ENCODE peak calls at places on chromosomes 12 and 14, in four cellular contexts. I is NCI-H774, G is Daoy, N is islet precursor cell. V is an unnamed sample.

GRCh38 chr14:77059276-77059934 is 30.9 kb upstream of the IRF2BPL start:
- DNase-seq in I (peak), G (peak), N (peak), V (peak)

GRCh38 chr14:90704362-90705051 is 111.7 kb downstream of the TTC7B start:
- DNase-seq in I (no peak), G (no peak), N (no peak), V (no peak)

GRCh38 chr12:95859947-95860850 is 1.4 kb downstream of the SNRPF start:
- DNase-seq in I (no peak), G (no peak), N (no peak), V (no peak)

GRCh38 chr12:77847665-77848431 is 17.2 kb downstream of the NAV3 start:
- DNase-seq in I (no peak), G (peak), N (no peak), V (no peak)

GRCh38 chr14:54715244-54715643 is 148.3 kb downstream of the SAMD4A start:
- DNase-seq in I (no peak), G (peak), N (no peak), V (peak)

GRCh38 chr14:36820111-36820709 is 158.6 kb downstream of the PAX9 start:
- DNase-seq in I (no peak), G (peak), N (no peak), V (no peak)

GRCh38 chr12:103880299-103881142 is 39.5 kb upstream of the NT5DC3 start:
- DNase-seq in I (peak), G (peak), N (peak), V (peak)

GRCh38 chr12:125092872-125093680 is 27.8 kb downstream of the AACS start:
- DNase-seq in I (no peak), G (peak), N (no peak), V (no peak)

GRCh38 chr12:14283489-14284144 is 81.9 kb upstream of the ATF7IP start:
- DNase-seq in I (peak), G (no peak), N (no peak), V (peak)

GRCh38 chr12:6230321-6231110 is 30.3 kb downstream of the CD9 start:
- DNase-seq in I (no peak), G (peak), N (no peak), V (no peak)

GRCh38 chr14:21668377-21668776 is 5.2 kb downstream of the OR4E1 start:
- DNase-seq in I (no peak), G (peak), N (no peak), V (no peak)

GRCh38 chr14:32473476-32473875 is 144.4 kb downstream of the AKAP6 start:
- DNase-seq in I (no peak), G (peak), N (peak), V (peak)

GRCh38 chr14:60183138-60183537 is 17.9 kb upstream of the DHRS7 start:
- DNase-seq in I (no peak), G (no peak), N (no peak), V (no peak)

GRCh38 chr12:47312147-47312546 is 232.4 kb upstream of the AMIGO2 start:
- DNase-seq in I (no peak), G (no peak), N (no peak), V (no peak)

GRCh38 chr12:46385439-46385838 is 12.9 kb upstream of the SLC38A2 start:
- DNase-seq in I (no peak), G (no peak), N (peak), V (peak)

V was measured in mesendoderm.